ENCODE peak calls at places on chromosomes 2 and 18, in seven cellular contexts. E, R, M, Z, D, J and G are unnamed samples.

GRCh38 chr2:25098056-25098455 is 56.2 kb downstream of the EFR3B start:
- DNase-seq in D (no peak), E (no peak), M (no peak), R (no peak), J (no peak), Z (no peak), G (no peak)

GRCh38 chr2:166417669-166418068 is 41.9 kb upstream of the SCN9A start:
- DNase-seq in E (no peak), J (peak), Z (no peak), R (no peak), D (peak), M (no peak), G (no peak)

GRCh38 chr2:42138163-42139016 is 30.8 kb upstream of the EML4 start:
- DNase-seq in R (no peak), D (no peak), E (no peak), J (peak), Z (no peak), M (no peak), G (peak)

GRCh38 chr18:79169958-79170555 is 100.9 kb downstream of the ATP9B start:
- DNase-seq in E (no peak), J (no peak), M (no peak), D (no peak), R (no peak), Z (no peak), G (no peak)

GRCh38 chr18:78860117-78860516 is 119.5 kb upstream of the SALL3 start:
- DNase-seq in Z (no peak), M (no peak), J (no peak), D (no peak), E (no peak), R (no peak), G (no peak)

GRCh38 chr2:71691747-71692455 is 238.5 kb downstream of the DYSF start:
- DNase-seq in J (no peak), Z (no peak), E (no peak), M (no peak), R (no peak), D (no peak), G (no peak)

GRCh38 chr2:237744613-237745249 is 53.8 kb upstream of the RBM44 start:
- DNase-seq in Z (peak), D (no peak), E (peak), M (peak), J (peak), R (peak), G (peak)

GRCh38 chr2:105454801-105455485 is 56.1 kb upstream of the FHL2 start:
- DNase-seq in E (no peak), Z (peak), D (no peak), J (peak), M (no peak), R (peak), G (peak)

GRCh38 chr2:68926782-68927181 is 25.9 kb downstream of the GKN2 start:
- DNase-seq in M (no peak), E (no peak), R (no peak), J (no peak), Z (no peak), D (no peak), G (no peak)

GRCh38 chr2:30766666-30767065 is 40.6 kb downstream of the CAPN13 start:
- DNase-seq in E (no peak), R (no peak), J (no peak), M (no peak), D (no peak), Z (no peak), G (no peak)

GRCh38 chr2:42459296-42459695 is 34.5 kb downstream of the KCNG3 start:
- DNase-seq in J (no peak), R (no peak), Z (no peak), E (no peak), M (no peak), D (no peak), G (no peak)

GRCh38 chr18:55243852-55244251 is 284.6 kb upstream of the CCDC68 start:
- DNase-seq in J (no peak), D (no peak), E (no peak), Z (no peak), M (no peak), R (peak), G (no peak)

GRCh38 chr18:44725300-44726096 is 44.8 kb downstream of the SETBP1 start:
- DNase-seq in M (peak), J (peak), E (peak), R (peak), D (no peak), Z (peak), G (peak)

GRCh38 chr2:226467221-226467620 is 332.4 kb downstream of the IRS1 start:
- DNase-seq in Z (no peak), J (no peak), D (no peak), R (no peak), E (no peak), M (no peak), G (no peak)

GRCh38 chr2:72023678-72024390 is 123.8 kb downstream of the CYP26B1 start:
- DNase-seq in M (no peak), E (no peak), J (no peak), R (no peak), D (no peak), Z (no peak), G (no peak)

GRCh38 chr2:188601391-188601790 is 309.7 kb downstream of the GULP1 start:
- DNase-seq in R (no peak), J (no peak), M (no peak), D (no peak), E (no peak), Z (no peak), G (no peak)

GRCh38 chr2:25664531-25665307 is 8.7 kb downstream of the DTNB start:
- DNase-seq in J (peak), R (peak), E (no peak), Z (peak), D (no peak), M (peak), G (peak)

GRCh38 chr2:201881731-201882130 is 75.4 kb downstream of the CDK15 start:
- DNase-seq in E (no peak), Z (no peak), J (no peak), D (no peak), M (no peak), R (no peak), G (no peak)

GRCh38 chr2:219475697-219476604 is 22.7 kb upstream of the GMPPA start:
- DNase-seq in E (peak), M (no peak), R (peak), J (peak), Z (no peak), D (no peak), G (no peak)

GRCh38 chr18:24413148-24413547 is 13.3 kb upstream of the IMPACT start:
- DNase-seq in R (no peak), D (no peak), J (no peak), Z (no peak), E (no peak), M (no peak), G (no peak)

GRCh38 chr2:51612387-51612786 is 580.5 kb upstream of the NRXN1 start:
- DNase-seq in M (no peak), Z (no peak), J (no peak), D (no peak), E (no peak), R (no peak), G (no peak)

GRCh38 chr2:223459328-223459939 is 142.7 kb downstream of the SCG2 start:
- DNase-seq in R (no peak), E (no peak), J (no peak), Z (no peak), D (no peak), M (no peak), G (peak)